ENCODE peak calls at places on chromosomes 1 and 21, in seven cellular contexts. X is caudate nucleus, Q is fibroblast of lung, T is AG04450, S is suprapubic skin, J is uterus, M is tibial nerve. E is an unnamed sample.

GRCh38 chr1:167805041-167805556 is 83.3 kb downstream of the MPZL1 start:
- DNase-seq in J (no peak), Q (no peak), T (no peak), X (no peak), M (no peak), S (no peak), E (no peak)

GRCh38 chr1:64536217-64536835 is 66.4 kb downstream of the CACHD1 start:
- DNase-seq in J (no peak), S (no peak), Q (peak), T (no peak), X (no peak), M (no peak), E (no peak)

GRCh38 chr1:21317035-21317689 is 26.9 kb upstream of the ECE1 start:
- DNase-seq in T (no peak), Q (peak), J (peak), S (peak), M (peak), X (no peak), E (no peak)

GRCh38 chr1:169779970-169780369 is 14.7 kb downstream of the METTL18 start:
- DNase-seq in X (no peak), T (peak), Q (peak), J (no peak), S (no peak), M (no peak), E (no peak)

GRCh38 chr1:11703357-11704225 is 12.1 kb downstream of the DRAXIN start:
- DNase-seq in S (no peak), T (no peak), J (no peak), Q (no peak), M (no peak), X (no peak), E (no peak)

GRCh38 chr1:110914676-110915075 is 41.7 kb downstream of the CD53 start:
- DNase-seq in T (no peak), S (no peak), Q (no peak), J (no peak), X (no peak), M (no peak), E (no peak)

GRCh38 chr1:8409107-8409506 is 91.2 kb downstream of the SLC45A1 start:
- DNase-seq in Q (peak), M (peak), T (no peak), X (no peak), S (no peak), J (no peak), E (no peak)

GRCh38 chr1:236143104-236143948 is 987 bp downstream of the GPR137B start:
- DNase-seq in Q (peak), X (no peak), S (no peak), T (peak), J (no peak), M (no peak), E (no peak)

GRCh38 chr1:211613108-211613947 is 34.4 kb upstream of the SLC30A1 start:
- DNase-seq in X (peak), J (peak), M (peak), T (peak), Q (peak), S (peak), E (no peak)

GRCh38 chr1:154220970-154221814 is 437 bp downstream of the UBAP2L start:
- DNase-seq in T (no peak), X (peak), M (peak), S (peak), Q (peak), J (peak), E (peak)

GRCh38 chr1:234683127-234683855 is 73.3 kb upstream of the IRF2BP2 start:
- DNase-seq in T (no peak), S (no peak), J (no peak), X (no peak), M (no peak), Q (no peak), E (no peak)

GRCh38 chr1:238789916-238790667 is 596.3 kb upstream of the CHRM3 start:
- DNase-seq in T (no peak), J (no peak), S (no peak), X (no peak), M (no peak), Q (no peak), E (no peak)

GRCh38 chr1:178126790-178127189 is 32.9 kb downstream of the RASAL2 start:
- DNase-seq in S (no peak), J (no peak), T (peak), M (no peak), X (no peak), Q (peak), E (peak)

GRCh38 chr1:37486680-37487618 is 12.6 kb downstream of the ZC3H12A start:
- DNase-seq in S (peak), X (peak), T (no peak), J (peak), M (peak), Q (peak), E (no peak)

GRCh38 chr1:21898326-21899155 is 38.6 kb downstream of the HSPG2 start:
- DNase-seq in M (no peak), X (no peak), Q (peak), T (no peak), J (no peak), S (no peak), E (peak)

GRCh38 chr1:29810121-29811120 is 574.1 kb downstream of the PTPRU start:
- DNase-seq in T (no peak), S (no peak), M (no peak), X (no peak), Q (no peak), J (peak), E (no peak)

GRCh38 chr1:76835203-76835602 is 32.1 kb upstream of the ST6GALNAC5 start:
- DNase-seq in S (no peak), J (no peak), X (no peak), Q (peak), M (no peak), T (no peak), E (no peak)

GRCh38 chr1:162093095-162093494 is 23.6 kb downstream of the NOS1AP start:
- DNase-seq in M (no peak), Q (no peak), X (no peak), J (no peak), T (no peak), S (no peak), E (no peak)

GRCh38 chr21:42931560-42932235 is 6.3 kb upstream of the ERVH48-1 start:
- DNase-seq in J (no peak), X (no peak), S (no peak), T (no peak), Q (no peak), M (no peak), E (no peak)

GRCh38 chr1:22978299-22978698 is 5.6 kb upstream of the LACTBL1 start:
- DNase-seq in S (no peak), X (no peak), Q (peak), M (no peak), T (peak), J (no peak), E (no peak)

GRCh38 chr1:212162635-212163034 is 122.6 kb upstream of the PPP2R5A start:
- DNase-seq in T (peak), Q (peak), J (peak), X (no peak), S (no peak), M (peak), E (no peak)

GRCh38 chr1:22831729-22832413 is 121.2 kb downstream of the EPHB2 start:
- DNase-seq in S (no peak), X (no peak), J (no peak), Q (peak), T (peak), M (no peak), E (peak)

GRCh38 chr1:41670558-41670957 is 186.1 kb upstream of the EDN2 start:
- DNase-seq in J (no peak), X (no peak), M (no peak), T (no peak), S (no peak), Q (peak), E (no peak)

GRCh38 chr1:150092180-150092791 is 24.7 kb downstream of the VPS45 start:
- DNase-seq in T (no peak), S (no peak), M (no peak), Q (no peak), J (no peak), X (no peak), E (no peak)

GRCh38 chr1:160608941-160609340 is 29.6 kb upstream of the CD84 start:
- DNase-seq in Q (no peak), M (no peak), X (no peak), S (no peak), J (no peak), T (no peak), E (no peak)

GRCh38 chr1:18950415-18951026 is 6.0 kb downstream of the IFFO2 start:
- DNase-seq in S (no peak), M (no peak), T (no peak), J (peak), Q (no peak), X (no peak), E (no peak)

GRCh38 chr1:58454807-58455206 is 91.7 kb downstream of the OMA1 start:
- DNase-seq in S (no peak), X (no peak), J (no peak), Q (no peak), M (no peak), T (no peak), E (no peak)

GRCh38 chr1:200802865-200803512 is 64.3 kb downstream of the CAMSAP2 start:
- DNase-seq in J (peak), M (peak), X (peak), Q (peak), S (peak), T (peak), E (peak)

GRCh38 chr1:244833734-244834595 is 1.5 kb upstream of the COX20 start:
- DNase-seq in T (no peak), J (peak), X (peak), Q (peak), S (no peak), M (peak), E (no peak)

GRCh38 chr1:156108664-156109241 is 5.8 kb upstream of the LMNA start:
- DNase-seq in T (no peak), S (no peak), M (no peak), X (no peak), J (no peak), Q (no peak), E (no peak)

GRCh38 chr1:43881415-43881814 is 52.2 kb upstream of the ARTN start:
- DNase-seq in X (no peak), J (no peak), Q (no peak), T (no peak), S (no peak), M (no peak), E (no peak)

GRCh38 chr1:3276341-3276800 is 178.1 kb upstream of the ARHGEF16 start:
- DNase-seq in Q (no peak), T (no peak), X (no peak), M (no peak), J (no peak), S (no peak), E (no peak)
- H3K27ac ChIP-seq in Q (no peak), T (no peak), X (no peak), M (peak), J (no peak), S (no peak), E (no peak)

GRCh38 chr1:210441028-210441427 is 112.3 kb downstream of the HHAT start:
- DNase-seq in J (no peak), M (no peak), Q (peak), T (no peak), S (no peak), X (no peak), E (no peak)

GRCh38 chr1:210437111-210437510 is 108.4 kb downstream of the HHAT start:
- DNase-seq in T (no peak), M (no peak), Q (no peak), S (no peak), X (no peak), J (no peak), E (no peak)

GRCh38 chr1:210440081-210440480 is 111.4 kb downstream of the HHAT start:
- DNase-seq in X (no peak), J (no peak), M (no peak), T (no peak), Q (peak), S (no peak), E (no peak)

GRCh38 chr1:210437781-210438180 is 109.1 kb downstream of the HHAT start:
- DNase-seq in S (no peak), X (no peak), M (no peak), Q (peak), J (no peak), T (no peak), E (no peak)

DNA sequence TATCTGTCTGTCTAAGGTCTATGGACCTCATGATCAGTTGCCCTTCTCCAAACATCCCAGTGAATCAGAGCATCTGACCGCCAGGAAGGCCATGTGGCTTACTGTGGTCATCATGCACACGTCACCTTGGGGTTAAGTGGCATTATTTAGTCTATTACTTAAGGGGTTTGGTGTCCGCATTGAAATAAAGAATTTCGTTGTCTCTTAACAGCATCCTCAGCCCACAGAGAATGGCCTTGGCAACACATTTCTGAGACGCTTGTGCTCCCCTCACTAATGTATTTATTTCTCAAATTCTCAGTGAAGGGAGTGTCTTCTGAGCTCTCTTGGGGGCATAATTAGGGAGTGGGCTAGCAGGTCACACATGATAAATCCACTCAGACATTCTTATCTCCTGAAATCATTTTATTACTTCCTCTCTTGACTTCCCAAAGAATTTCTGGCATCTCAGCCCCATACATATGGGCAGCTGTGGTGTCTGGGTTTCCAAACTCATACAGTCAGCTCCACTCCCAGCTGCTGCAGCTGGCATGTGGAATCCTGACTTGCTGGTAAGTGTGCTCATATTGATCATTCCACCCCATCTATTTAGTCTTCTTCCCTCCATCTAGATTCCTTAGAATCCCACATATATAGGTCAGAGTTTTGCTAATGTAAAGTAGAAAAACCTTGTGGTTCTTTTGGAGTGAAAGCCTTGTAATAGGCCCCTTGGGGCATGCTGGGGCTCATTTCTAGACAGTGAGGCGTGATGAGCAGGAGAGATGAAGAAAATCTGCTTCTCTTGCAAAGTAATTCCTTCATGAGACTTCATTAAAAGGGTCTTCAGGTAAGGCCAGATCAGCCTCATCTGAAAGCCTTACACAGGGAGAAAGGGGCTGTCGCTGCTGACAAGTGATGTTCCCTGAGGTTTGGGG is 110.5 kb downstream of the HHAT start:
- DNase-seq in Q (peak), S (no peak), T (peak), M (no peak), X (no peak), J (no peak), E (no peak)
- H3K27ac ChIP-seq in Q (peak), S (no peak), T (peak), M (no peak), X (no peak), J (no peak), E (peak)

GRCh38 chr1:109531205-109531779 is 8.4 kb upstream of the GPR61 start:
- DNase-seq in Q (no peak), J (no peak), S (no peak), X (no peak), M (no peak), T (no peak), E (no peak)
- H3K27ac ChIP-seq in Q (no peak), J (no peak), S (no peak), X (no peak), M (peak), T (peak), E (no peak)

DNA sequence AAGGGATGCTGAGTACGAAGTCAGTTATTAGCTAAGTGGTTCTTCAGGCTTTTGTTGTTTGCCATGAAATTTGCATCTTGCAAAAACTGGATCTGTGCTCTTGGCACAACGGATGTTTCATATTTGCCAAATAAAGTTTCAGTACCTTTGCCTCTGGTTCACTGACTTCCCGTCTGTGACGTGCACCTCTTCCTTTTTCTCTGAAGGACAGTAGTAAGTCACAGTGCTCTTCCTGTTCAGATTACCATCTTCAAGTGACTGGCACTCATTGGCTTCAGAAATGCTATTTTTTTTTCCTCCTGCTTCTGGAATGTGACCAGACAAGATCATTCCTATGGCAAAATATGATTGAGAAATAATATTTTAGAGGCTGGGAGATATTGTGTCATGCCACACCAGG is 75.9 kb upstream of the GREM2 start:
- DNase-seq in S (no peak), T (no peak), Q (no peak), J (no peak), M (no peak), X (no peak), E (no peak)
- H3K27ac ChIP-seq in S (no peak), T (no peak), Q (no peak), J (no peak), M (no peak), X (no peak), E (no peak)

GRCh38 chr1:184162266-184162665 is 110.7 kb downstream of the TSEN15 start:
- DNase-seq in T (no peak), S (no peak), M (no peak), Q (no peak), X (no peak), J (no peak), E (no peak)

GRCh38 chr1:184158911-184159701 is 107.6 kb downstream of the TSEN15 start:
- DNase-seq in J (no peak), S (no peak), Q (no peak), T (no peak), X (no peak), M (no peak), E (no peak)

GRCh38 chr1:184163674-184164470 is 112.3 kb downstream of the TSEN15 start:
- DNase-seq in M (no peak), J (no peak), Q (peak), S (no peak), X (no peak), T (peak), E (no peak)

GRCh38 chr1:184160236-184160635 is 108.7 kb downstream of the TSEN15 start:
- DNase-seq in S (no peak), J (no peak), M (no peak), Q (peak), X (no peak), T (no peak), E (no peak)

GRCh38 chr1:184160942-184161698 is 109.6 kb downstream of the TSEN15 start:
- DNase-seq in M (no peak), Q (peak), T (no peak), S (no peak), J (peak), X (no peak), E (no peak)
- H3K27ac ChIP-seq in M (no peak), Q (peak), T (no peak), S (no peak), J (peak), X (no peak), E (no peak)

GRCh38 chr1:92537333-92537884 is 50.7 kb upstream of the GFI1 start:
- DNase-seq in M (no peak), J (no peak), T (no peak), Q (no peak), X (no peak), S (no peak), E (no peak)

GRCh38 chr1:92538413-92539061 is 51.8 kb upstream of the GFI1 start:
- DNase-seq in S (no peak), T (no peak), X (no peak), Q (peak), J (no peak), M (no peak), E (no peak)

GRCh38 chr1:92543131-92544055 is 56.7 kb upstream of the GFI1 start:
- DNase-seq in S (no peak), X (no peak), Q (no peak), M (no peak), J (no peak), T (no peak), E (no peak)

GRCh38 chr1:92536593-92537332 is 50.0 kb upstream of the GFI1 start:
- DNase-seq in J (no peak), Q (peak), X (no peak), T (no peak), M (no peak), S (no peak), E (no peak)

GRCh38 chr1:92538048-92538412 is 51.3 kb upstream of the GFI1 start:
- DNase-seq in X (no peak), J (no peak), Q (peak), S (no peak), M (no peak), T (no peak), E (no peak)
- H3K27ac ChIP-seq in X (no peak), J (no peak), Q (no peak), S (no peak), M (no peak), T (no peak), E (no peak)

DNA sequence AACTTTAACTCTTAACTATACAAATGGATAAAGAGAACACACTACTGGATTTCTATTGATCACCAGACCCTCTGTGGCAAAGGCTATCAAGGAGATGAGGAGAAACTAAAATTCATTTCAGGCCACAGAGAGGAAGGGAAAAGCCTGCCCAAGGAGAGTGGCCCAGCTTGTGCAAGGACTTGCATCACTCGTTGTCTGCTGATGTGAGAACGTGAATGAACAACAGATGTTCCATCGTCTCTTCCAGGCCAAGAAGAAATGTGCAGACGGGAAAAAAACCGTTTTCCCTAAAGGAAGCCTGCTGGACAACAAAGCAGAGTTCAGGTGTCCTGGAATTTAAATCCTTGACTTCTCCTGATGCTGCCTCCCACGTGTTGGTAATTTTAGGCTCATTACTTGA is 130.8 kb downstream of the TGFBR3 start:
- DNase-seq in J (peak), T (no peak), M (peak), S (no peak), Q (no peak), X (no peak), E (no peak)
- H3K27ac ChIP-seq in J (peak), T (no peak), M (peak), S (peak), Q (peak), X (no peak), E (no peak)

GRCh38 chr1:27049127-27049526 is 36.5 kb upstream of the TENT5B start:
- DNase-seq in X (no peak), J (no peak), M (no peak), Q (no peak), T (no peak), S (no peak), E (no peak)
- H3K27ac ChIP-seq in X (no peak), J (no peak), M (no peak), Q (no peak), T (no peak), S (no peak), E (no peak)

DNA sequence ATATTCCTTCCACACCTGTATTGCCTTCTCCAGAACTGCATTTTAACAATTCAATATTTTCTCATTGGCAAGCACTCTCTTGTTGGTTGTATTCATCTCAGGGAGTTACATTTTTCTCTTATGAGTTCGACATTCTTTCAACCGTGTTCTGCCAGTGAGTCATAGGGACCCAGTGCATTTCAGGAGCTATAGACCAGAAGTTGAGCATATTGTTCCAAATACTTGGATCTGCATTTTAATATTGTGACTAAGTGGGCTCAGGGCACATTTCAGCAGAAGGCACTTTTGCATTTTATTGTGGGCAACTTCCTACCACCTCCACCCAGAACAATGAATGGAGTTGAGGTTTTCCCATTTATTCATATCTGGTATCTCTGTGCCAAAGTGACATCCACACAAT is 132.8 kb downstream of the TNFSF18 start:
- DNase-seq in M (no peak), S (no peak), X (no peak), J (no peak), T (peak), Q (peak), E (peak)
- H3K27ac ChIP-seq in M (no peak), S (no peak), X (no peak), J (no peak), T (no peak), Q (peak), E (peak)